ENCODE peak calls at places on chromosome 12, in ten cellular contexts. E is HCT116, T is A549, H is sigmoid colon, B is esophagus squamous epithelium, N is suprapubic skin, P is K562, I is IMR-90, O is erythroblast, L is thyroid gland. Z is an unnamed sample.

GRCh38 chr12:11075642-11076041 is 13.5 kb upstream of the TAS2R46 start:
- DNase-seq in E (no peak), T (no peak), H (no peak), B (no peak), N (no peak), P (no peak), I (no peak), O (no peak), L (no peak), Z (no peak)

GRCh38 chr12:52604859-52605258 is 3.6 kb upstream of the KRT72 start:
- DNase-seq in E (no peak), T (no peak), H (no peak), B (no peak), N (no peak), P (peak; percentile 48), I (no peak), O (no peak), L (no peak), Z (no peak)

GRCh38 chr12:88763536-88764100 is 183.3 kb upstream of the KITLG start:
- DNase-seq in E (no peak), T (no peak), H (no peak), B (no peak), N (no peak), P (no peak), I (no peak), O (no peak), L (no peak), Z (no peak)

GRCh38 chr12:125804660-125805059 is 739.4 kb downstream of the AACS start:
- DNase-seq in E (no peak), T (no peak), H (no peak), B (no peak), N (no peak), P (no peak), I (no peak), O (no peak), L (no peak), Z (no peak)

GRCh38 chr12:82461851-82462250 is 103.5 kb downstream of the METTL25 start:
- DNase-seq in E (no peak), T (no peak), H (no peak), B (no peak), N (no peak), P (no peak), I (peak; percentile 12), O (no peak), L (no peak), Z (no peak)

GRCh38 chr12:98213556-98213955 is 301.8 kb upstream of the TMPO start:
- DNase-seq in E (no peak), T (no peak), H (no peak), B (no peak), N (no peak), P (no peak), I (no peak), O (no peak), L (no peak), Z (no peak)

GRCh38 chr12:53171725-53172329 is 8.7 kb upstream of the ZNF740 start:
- DNase-seq in E (no peak), T (no peak), H (no peak), B (no peak), N (no peak), P (no peak), I (no peak), O (no peak), L (no peak), Z (no peak)

GRCh38 chr12:77179515-77179914 is 114.1 kb upstream of the E2F7 start:
- DNase-seq in E (no peak), T (no peak), H (no peak), B (no peak), N (no peak), P (no peak), I (no peak), O (no peak), L (no peak), Z (no peak)

GRCh38 chr12:121301876-121302275 is 5.4 kb upstream of the CAMKK2 start:
- DNase-seq in E (no peak), T (no peak), H (no peak), B (no peak), N (no peak), P (no peak), I (no peak), O (no peak), L (no peak), Z (no peak)

GRCh38 chr12:52010152-52010622 is 3.4 kb downstream of the TAMALIN start:
- DNase-seq in E (no peak), T (no peak), H (peak; percentile 94), B (no peak), N (no peak), P (peak; percentile 91), I (peak; percentile 83), O (peak; percentile 44), L (peak; percentile 63), Z (no peak)

GRCh38 chr12:122421263-122421814 is 1.1 kb downstream of the CLIP1 start:
- DNase-seq in E (no peak), T (peak; percentile 49), H (peak; percentile 85), B (no peak), N (no peak), P (peak; percentile 35), I (peak; percentile 47), O (peak; percentile 37), L (peak; percentile 78), Z (no peak)
- TF ChIP-seq POLR2A in E (no peak), T (no peak), H (no peak), B (no peak), N (no peak), P (no peak), I (peak; percentile 43), O (no peak), L (peak; percentile 65), Z (no peak)

GRCh38 chr12:117388865-117389508 is 27.6 kb upstream of the NOS1 start:
- DNase-seq in E (no peak), T (no peak), H (no peak), B (no peak), N (no peak), P (no peak), I (no peak), O (no peak), L (no peak), Z (no peak)

GRCh38 chr12:117380083-117380482 is 18.7 kb upstream of the NOS1 start:
- DNase-seq in E (no peak), T (no peak), H (no peak), B (no peak), N (no peak), P (peak; percentile 17), I (no peak), O (no peak), L (no peak), Z (no peak)

GRCh38 chr12:117387832-117388231 is 26.4 kb upstream of the NOS1 start:
- DNase-seq in E (no peak), T (no peak), H (no peak), B (no peak), N (no peak), P (no peak), I (no peak), O (no peak), L (peak; percentile 70), Z (no peak)

DNA sequence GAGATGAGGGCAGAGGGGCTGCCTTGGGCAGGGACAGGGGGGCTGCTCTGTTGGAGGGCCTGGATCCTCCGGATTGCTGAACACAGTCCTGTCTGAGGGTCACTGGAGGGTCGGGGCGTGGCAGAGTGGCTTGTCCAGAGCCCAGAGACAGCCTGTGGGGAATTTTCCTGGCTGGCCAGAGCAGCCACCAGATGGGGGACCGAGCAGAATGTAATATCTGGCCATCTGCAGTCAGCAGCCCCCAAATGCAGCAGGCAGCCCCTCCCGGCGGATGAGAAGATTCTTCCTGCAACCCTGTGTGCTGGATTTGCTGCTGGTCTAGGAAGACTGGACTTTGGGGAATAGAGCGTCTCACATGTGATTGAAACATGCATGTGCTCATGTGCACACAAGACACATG is 23.3 kb upstream of the NOS1 start:
- DNase-seq in E (no peak), T (no peak), H (no peak), B (no peak), N (no peak), P (no peak), I (no peak), O (no peak), L (no peak), Z (no peak)
- TF ChIP-seq POLR2A in E (no peak), T (no peak), H (no peak), B (no peak), N (no peak), P (no peak), I (no peak), O (no peak), L (no peak), Z (no peak)

GRCh38 chr12:131943389-131943788 is 6.4 kb upstream of the EP400 start:
- DNase-seq in E (no peak), T (no peak), H (peak; percentile 42), B (no peak), N (peak; percentile 47), P (no peak), I (no peak), O (no peak), L (no peak), Z (no peak)
- TF ChIP-seq POLR2A in E (no peak), T (no peak), H (no peak), B (no peak), N (no peak), P (no peak), I (no peak), O (no peak), L (no peak), Z (no peak)

GRCh38 chr12:41008472-41008871 is 179.6 kb upstream of the PDZRN4 start:
- DNase-seq in E (no peak), T (no peak), H (no peak), B (no peak), N (no peak), P (no peak), I (no peak), O (no peak), L (no peak), Z (no peak)
- TF ChIP-seq POLR2A in E (no peak), T (no peak), H (no peak), B (no peak), N (no peak), P (no peak), I (no peak), O (no peak), L (no peak), Z (no peak)

Z was measured in H54.